ENCODE peak calls at places on chromosomes 5 and 9, in five cellular contexts. J, E, S, O and H are unnamed samples. For H3K27me3, the result is how much of the 10 kb centered on the place peaks cover.

GRCh38 chr5:80238778-80239679 is 16.8 kb downstream of the SERINC5 start:
- DNase-seq in J (peak), E (no peak), S (no peak), O (peak), H (peak)

GRCh38 chr5:79983618-79984017 is 7.4 kb downstream of the MTX3 start:
- DNase-seq in J (no peak), E (no peak), S (no peak), O (no peak), H (no peak)

GRCh38 chr5:152632380-152632779 is 227.3 kb upstream of the NMUR2 start:
- DNase-seq in J (no peak), E (no peak), S (no peak), O (no peak), H (no peak)

GRCh38 chr5:28215091-28215490 is 1176.7 kb upstream of the CDH9 start:
- DNase-seq in J (no peak), E (no peak), S (no peak), O (no peak), H (no peak)

GRCh38 chr5:17315710-17316221 is 98.3 kb downstream of the BASP1 start:
- DNase-seq in J (no peak), E (peak), S (no peak), O (no peak), H (no peak)

GRCh38 chr5:43042626-43043399 is 2.7 kb upstream of the ANXA2R start:
- DNase-seq in J (peak), E (no peak), S (peak), O (peak), H (peak)

GRCh38 chr5:96788112-96788749 is 19.5 kb downstream of the ERAP1 start:
- DNase-seq in J (no peak), E (no peak), S (no peak), O (no peak), H (no peak)

GRCh38 chr9:95440447-95440846 is 76.3 kb downstream of the PTCH1 start:
- DNase-seq in J (no peak), E (no peak), S (no peak), O (no peak), H (no peak)

GRCh38 chr9:132381966-132382541 is 24.6 kb downstream of the TTF1 start:
- DNase-seq in J (no peak), E (no peak), S (peak), O (peak), H (no peak)

GRCh38 chr9:4365055-4365454 is 65.2 kb upstream of the GLIS3 start:
- DNase-seq in J (no peak), E (no peak), S (no peak), O (no peak), H (no peak)

GRCh38 chr5:172665049-172665541 is 24.0 kb downstream of the NEURL1B start:
- DNase-seq in J (no peak), E (no peak), S (no peak), O (no peak), H (no peak)

GRCh38 chr9:110126986-110127864 is 80.7 kb downstream of the C9orf152 start:
- DNase-seq in J (peak), E (no peak), S (no peak), O (no peak), H (peak)

GRCh38 chr9:17726298-17726697 is 147.4 kb downstream of the SH3GL2 start:
- DNase-seq in J (no peak), E (no peak), S (no peak), O (no peak), H (no peak)

GRCh38 chr5:112978836-112979235 is 2.2 kb downstream of the DCP2 start:
- DNase-seq in J (no peak), E (no peak), S (no peak), O (no peak), H (no peak)

GRCh38 chr9:77084094-77084493 is 64.6 kb downstream of the FOXB2 start:
- DNase-seq in J (no peak), E (no peak), S (no peak), O (no peak), H (no peak)

GRCh38 chr5:56557198-56557597 is 258.2 kb upstream of the MAP3K1 start:
- DNase-seq in J (no peak), E (no peak), S (no peak), O (no peak), H (no peak)

GRCh38 chr5:144183254-144183889 is 12.7 kb downstream of the KCTD16 start:
- DNase-seq in J (no peak), E (no peak), S (peak), O (no peak), H (no peak)

GRCh38 chr9:108125541-108125940 is 636.0 kb upstream of the KLF4 start:
- DNase-seq in J (no peak), E (no peak), S (no peak), O (no peak), H (no peak)

GRCh38 chr5:56327810-56328209 is 94.7 kb upstream of the ANKRD55 start:
- DNase-seq in J (no peak), E (no peak), S (no peak), O (no peak), H (no peak)

GRCh38 chr5:465591-466403 is 22.8 kb downstream of the EXOC3 start:
- DNase-seq in J (no peak), E (no peak), S (no peak), O (no peak), H (peak)

GRCh38 chr9:129875181-129875611 is 39.9 kb downstream of the USP20 start:
- DNase-seq in J (no peak), E (no peak), S (no peak), O (no peak), H (peak)

GRCh38 chr9:111895996-111896941 is at the start of gene UGCG:
- DNase-seq in J (peak), E (peak), S (peak), O (peak), H (peak)

GRCh38 chr9:70406446-70406862 is 8.0 kb downstream of the KLF9 start:
- DNase-seq in J (no peak), E (no peak), S (no peak), O (no peak), H (no peak)

GRCh38 chr5:53080271-53080670 is 29.3 kb downstream of the MOCS2 start:
- DNase-seq in J (no peak), E (no peak), S (no peak), O (no peak), H (no peak)

GRCh38 chr9:130667117-130667430 is 2.7 kb downstream of the PRDM12 start:
- DNase-seq in J (no peak), E (no peak), S (no peak), O (no peak), H (no peak)

GRCh38 chr5:133825631-133826289 is 142.7 kb downstream of the C5orf15 start:
- DNase-seq in J (peak), E (no peak), S (peak), O (no peak), H (no peak)

GRCh38 chr5:136511046-136511445 is 145.7 kb upstream of the TRPC7 start:
- DNase-seq in J (no peak), E (no peak), S (no peak), O (no peak), H (no peak)

GRCh38 chr5:176514244-176514918 is 22.8 kb downstream of the RNF44 start:
- DNase-seq in J (no peak), E (no peak), S (no peak), O (no peak), H (no peak)

GRCh38 chr9:12989669-12990068 is 214.8 kb downstream of the LURAP1L start:
- DNase-seq in J (no peak), E (no peak), S (no peak), O (no peak), H (no peak)

GRCh38 chr5:50711280-50711679 is 44.8 kb downstream of the PARP8 start:
- DNase-seq in J (no peak), E (no peak), S (peak), O (peak), H (peak)

GRCh38 chr9:121750715-121751623 is 99.5 kb downstream of the DAB2IP start:
- DNase-seq in J (no peak), E (no peak), S (no peak), O (peak), H (no peak)

GRCh38 chr5:43073597-43074546 is 33.8 kb upstream of the ANXA2R start:
- DNase-seq in J (no peak), E (no peak), S (peak), O (no peak), H (no peak)

GRCh38 chr5:101212942-101213514 is 309.9 kb upstream of the ST8SIA4 start:
- DNase-seq in J (no peak), E (no peak), S (no peak), O (no peak), H (no peak)

GRCh38 chr9:109705515-109705914 is 74.5 kb upstream of the PALM2AKAP2 start:
- DNase-seq in J (no peak), E (no peak), S (no peak), O (no peak), H (no peak)

GRCh38 chr9:21060919-21061561 is 16.7 kb downstream of the IFNB1 start:
- DNase-seq in J (no peak), E (no peak), S (peak), O (no peak), H (no peak)

GRCh38 chr5:60453186-60453976 is 246.6 kb downstream of the DEPDC1B start:
- DNase-seq in J (no peak), E (no peak), S (no peak), O (no peak), H (no peak)

GRCh38 chr5:98517559-98517958 is 255.9 kb upstream of the RGMB start:
- DNase-seq in J (no peak), E (no peak), S (no peak), O (no peak), H (no peak)

GRCh38 chr5:81360640-81361039 is 33.3 kb downstream of the ACOT12 start:
- DNase-seq in J (no peak), E (no peak), S (no peak), O (no peak), H (no peak)

GRCh38 chr5:139797335-139797734 is 1.7 kb downstream of the PSD2 start:
- DNase-seq in J (no peak), E (no peak), S (no peak), O (no peak), H (no peak)

GRCh38 chr5:139797856-139798510 is 2.4 kb downstream of the PSD2 start:
- DNase-seq in J (no peak), E (no peak), S (no peak), O (no peak), H (no peak)

GRCh38 chr5:139798883-139799282 is 3.3 kb downstream of the PSD2 start:
- DNase-seq in J (no peak), E (no peak), S (no peak), O (no peak), H (no peak)

GRCh38 chr5:139796061-139796806 is 626 bp downstream of the PSD2 start:
- DNase-seq in J (no peak), E (no peak), S (no peak), O (no peak), H (no peak)

DNA sequence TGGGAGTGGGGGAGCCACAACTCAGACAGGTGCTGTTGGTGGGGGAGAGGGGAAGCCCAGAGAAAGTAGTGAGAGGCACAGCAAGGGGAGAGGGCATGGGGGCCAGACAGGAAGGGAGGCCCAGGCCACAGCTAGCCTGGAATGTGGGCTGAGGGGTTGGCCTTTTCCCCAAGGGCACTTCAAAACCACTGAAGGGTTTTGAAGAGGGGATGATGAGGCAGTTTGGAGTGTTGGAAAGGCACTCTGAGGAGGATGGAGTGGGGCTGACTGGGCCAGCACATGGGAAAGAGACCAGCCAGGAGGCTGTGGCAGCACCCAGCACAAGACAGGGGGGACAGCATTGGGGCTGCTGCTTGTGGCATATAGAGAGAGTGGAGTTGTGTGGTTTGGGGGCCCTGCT is 3.8 kb downstream of the PSD2 start:
- DNase-seq in J (no peak), E (no peak), S (no peak), O (no peak), H (no peak)
- H3K27me3 ChIP-seq in J (under half), E (half or more), S (half or more), O (under half), H (under half)

GRCh38 chr5:140044041-140044440 is 942 bp upstream of the NRG2 start:
- DNase-seq in J (no peak), E (no peak), S (no peak), O (no peak), H (no peak)

GRCh38 chr5:140041492-140042421 is 1.3 kb downstream of the NRG2 start:
- DNase-seq in J (peak), E (no peak), S (no peak), O (peak), H (peak)

GRCh38 chr5:140041099-140041491 is 2.0 kb downstream of the NRG2 start:
- DNase-seq in J (no peak), E (no peak), S (no peak), O (no peak), H (no peak)

GRCh38 chr5:140042551-140043507 is at the start of gene NRG2:
- DNase-seq in J (peak), E (no peak), S (peak), O (peak), H (peak)

DNA sequence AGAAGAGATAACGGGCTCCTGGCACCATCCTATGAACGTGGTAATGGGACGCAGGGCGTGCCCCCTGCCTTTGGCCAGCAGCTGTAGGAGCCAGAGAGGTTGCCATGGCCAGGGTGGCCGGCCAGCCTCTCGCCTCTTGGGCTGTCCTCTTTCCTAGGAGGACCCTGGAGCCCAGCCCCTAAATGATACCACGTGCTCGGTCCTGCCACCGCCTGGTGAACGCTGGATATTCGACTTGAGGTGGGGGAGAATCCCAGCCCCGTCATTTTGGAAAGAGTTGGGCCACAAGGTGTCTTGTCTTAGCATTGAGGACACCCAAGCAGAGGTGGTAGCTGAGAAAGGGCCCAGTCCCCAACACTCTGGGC is 391 bp upstream of the NRG2 start:
- DNase-seq in J (no peak), E (no peak), S (no peak), O (no peak), H (no peak)
- H3K27me3 ChIP-seq in J (under half), E (under half), S (under half), O (under half), H (under half)

GRCh38 chr9:136200424-136200823 is 4.5 kb downstream of the LHX3 start:
- DNase-seq in J (no peak), E (no peak), S (no peak), O (no peak), H (no peak)
- H3K27me3 ChIP-seq in J (under half), E (half or more), S (half or more), O (under half), H (under half)

DNA sequence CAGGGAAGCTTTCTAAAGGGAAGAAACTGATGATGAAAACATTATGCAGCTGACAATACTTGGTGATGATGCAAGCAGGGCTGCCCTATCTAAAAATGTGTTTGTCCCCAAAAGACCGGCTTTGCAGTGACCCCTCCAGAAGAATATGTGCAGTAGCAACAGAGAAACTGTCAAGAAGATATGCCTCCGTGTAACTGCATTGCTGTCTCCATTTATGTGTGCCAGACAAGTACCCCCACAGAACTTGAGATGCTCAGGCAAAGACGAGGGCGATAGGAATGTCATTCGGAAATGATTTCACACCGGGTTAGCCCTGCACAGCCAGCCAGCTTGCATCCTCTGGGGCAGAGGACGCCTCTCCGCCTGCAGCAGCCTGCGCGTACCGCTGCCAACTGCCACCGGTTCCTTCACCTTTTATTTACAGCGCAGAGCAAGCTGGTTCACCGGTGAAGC is 2.1 kb downstream of the GABBR2 start:
- DNase-seq in J (no peak), E (no peak), S (no peak), O (no peak), H (no peak)
- H3K27me3 ChIP-seq in J (under half), E (under half), S (under half), O (under half), H (under half)

DNA sequence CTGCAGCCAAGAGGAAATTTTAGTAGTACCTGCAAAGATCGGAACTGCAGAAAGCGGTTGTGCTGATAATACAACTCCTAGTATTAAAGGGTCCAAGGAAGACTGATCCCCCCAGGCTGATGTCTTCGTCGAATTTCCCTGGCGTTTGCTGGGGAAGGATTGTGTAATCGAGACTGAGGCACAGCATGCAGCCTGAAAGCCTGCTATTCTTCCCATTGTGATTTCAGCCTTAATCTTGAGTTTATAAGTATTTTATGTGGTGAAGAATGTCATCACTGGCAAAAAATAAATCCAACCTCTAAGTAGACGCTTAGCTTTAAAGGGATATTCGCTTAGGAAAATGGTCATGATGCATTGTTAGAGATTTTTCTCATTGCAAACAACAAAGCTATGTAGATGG is 21.3 kb upstream of the LMX1B start:
- DNase-seq in J (no peak), E (no peak), S (no peak), O (no peak), H (no peak)
- H3K27me3 ChIP-seq in J (under half), E (under half), S (under half), O (under half), H (under half)

GRCh38 chr9:32483343-32483742 is 42.7 kb downstream of the RIGI start:
- DNase-seq in J (no peak), E (no peak), S (no peak), O (no peak), H (no peak)
- H3K27me3 ChIP-seq in J (under half), E (under half), S (under half), O (under half), H (under half)

GRCh38 chr5:73233053-73233460 is 60.1 kb downstream of the TMEM174 start:
- DNase-seq in J (no peak), E (no peak), S (no peak), O (no peak), H (no peak)
- H3K27me3 ChIP-seq in J (under half), E (under half), S (under half), O (under half), H (under half)

GRCh38 chr5:171599957-171600612 is 180.6 kb downstream of the FGF18 start:
- DNase-seq in J (no peak), E (no peak), S (no peak), O (no peak), H (no peak)

GRCh38 chr5:171599396-171599795 is 179.9 kb downstream of the FGF18 start:
- DNase-seq in J (no peak), E (no peak), S (no peak), O (peak), H (no peak)

GRCh38 chr5:171604195-171604594 is 181.4 kb upstream of the SMIM23 start:
- DNase-seq in J (no peak), E (no peak), S (no peak), O (no peak), H (no peak)

GRCh38 chr5:171600736-171601265 is 181.4 kb downstream of the FGF18 start:
- DNase-seq in J (peak), E (no peak), S (no peak), O (no peak), H (peak)

GRCh38 chr5:171601266-171601881 is 181.9 kb downstream of the FGF18 start:
- DNase-seq in J (no peak), E (no peak), S (no peak), O (no peak), H (peak)
- H3K27me3 ChIP-seq in J (under half), E (under half), S (under half), O (under half), H (under half)

GRCh38 chr9:136656339-136656738 is 6.4 kb upstream of the EGFL7 start:
- DNase-seq in J (peak), E (no peak), S (no peak), O (peak), H (peak)
- H3K27me3 ChIP-seq in J (under half), E (under half), S (half or more), O (under half), H (under half)